ENCODE peak calls at places on chromosome 21, in five cellular contexts. W is stimulated activated CD4-positive, alpha-beta T cell treated with anti-CD3 and anti-CD28 coated beads, Interleukin-1b, Interleukin-23, amount 100 ng/mL, for 4 hours; X is hepatocyte; K is NCI-H187 treated with DMSO at 0.1 percent for 48 hours; N is anterior cingulate cortex. R is an unnamed sample.

GRCh38 chr21:42337276-42337675 is 13.5 kb downstream of the TFF2 start:
- DNase-seq in W (no peak), X (no peak), K (no peak), N (no peak), R (no peak)

GRCh38 chr21:42411891-42412635 is 8.4 kb downstream of the UBASH3A start:
- DNase-seq in W (no peak), X (no peak), K (no peak), N (no peak), R (no peak)

GRCh38 chr21:32364387-32364786 is 28.4 kb downstream of the URB1 start:
- DNase-seq in W (no peak), X (no peak), K (no peak), N (no peak), R (no peak)

GRCh38 chr21:28257276-28257675 is 735.4 kb downstream of the LTN1 start:
- DNase-seq in W (no peak), X (no peak), K (no peak), N (no peak), R (no peak)

GRCh38 chr21:41217656-41218380 is 49.9 kb downstream of the BACE2 start:
- DNase-seq in W (no peak), X (peak; percentile 66), K (no peak), N (no peak), R (peak; percentile 92)

GRCh38 chr21:16420086-16420724 is 690.4 kb downstream of the USP25 start:
- DNase-seq in W (no peak), X (peak; percentile 49), K (no peak), N (peak; percentile 31), R (no peak)

GRCh38 chr21:33767236-33767635 is 124.9 kb downstream of the ITSN1 start:
- DNase-seq in W (no peak), X (no peak), K (no peak), N (no peak), R (no peak)

GRCh38 chr21:17359781-17360180 is 153.1 kb upstream of the CXADR start:
- DNase-seq in W (no peak), X (no peak), K (peak; percentile 32), N (no peak), R (no peak)

GRCh38 chr21:42535602-42536171 is 22.0 kb downstream of the SLC37A1 start:
- DNase-seq in W (no peak), X (no peak), K (no peak), N (no peak), R (peak; percentile 81)

GRCh38 chr21:42722153-42722552 is 68.7 kb downstream of the PDE9A start:
- DNase-seq in W (no peak), X (no peak), K (no peak), N (no peak), R (no peak)

GRCh38 chr21:36021251-36021837 is 39.0 kb downstream of the SETD4 start:
- DNase-seq in W (no peak), X (no peak), K (no peak), N (no peak), R (no peak)

GRCh38 chr21:43278766-43279577 is 110.2 kb downstream of the CRYAA start:
- DNase-seq in W (no peak), X (no peak), K (no peak), N (no peak), R (no peak)

GRCh38 chr21:29650561-29651022 is 289.2 kb downstream of the GRIK1 start:
- DNase-seq in W (no peak), X (no peak), K (no peak), N (no peak), R (no peak)

GRCh38 chr21:14991957-14992356 is 72.8 kb downstream of the NRIP1 start:
- DNase-seq in W (no peak), X (no peak), K (no peak), N (no peak), R (no peak)

GRCh38 chr21:25964009-25964408 is 206.6 kb downstream of the APP start:
- DNase-seq in W (no peak), X (no peak), K (no peak), N (no peak), R (no peak)

GRCh38 chr21:34962136-34962535 is 87.0 kb downstream of the RUNX1 start:
- DNase-seq in W (no peak), X (no peak), K (no peak), N (no peak), R (no peak)

GRCh38 chr21:41754481-41754891 is 12.4 kb downstream of the RIPK4 start:
- DNase-seq in W (no peak), X (no peak), K (no peak), N (no peak), R (peak; percentile 55)

GRCh38 chr21:33847586-33848251 is 67.9 kb downstream of the ATP5PO start:
- DNase-seq in W (no peak), X (no peak), K (no peak), N (no peak), R (peak; percentile 63)

GRCh38 chr21:32412162-32412997 is at the start of gene EVA1C:
- DNase-seq in W (peak; percentile 76), X (peak; percentile 55), K (no peak), N (no peak), R (peak; percentile 91)

GRCh38 chr21:46155514-46156377 is at the start of gene FTCD:
- DNase-seq in W (no peak), X (peak; percentile 63), K (no peak), N (no peak), R (peak; percentile 77)

GRCh38 chr21:33894736-33895288 is 20.8 kb downstream of the ATP5PO start:
- DNase-seq in W (peak; percentile 57), X (peak; percentile 91), K (no peak), N (peak; percentile 73), R (peak; percentile 94)

GRCh38 chr21:42474982-42475381 is 21.0 kb downstream of the RSPH1 start:
- DNase-seq in W (no peak), X (no peak), K (no peak), N (no peak), R (no peak)

GRCh38 chr21:42227909-42228708 is 9.2 kb downstream of the ABCG1 start:
- DNase-seq in W (peak; percentile 80), X (peak; percentile 93), K (no peak), N (peak; percentile 26), R (peak; percentile 97)

GRCh38 chr21:33039542-33039941 is 13.8 kb downstream of the OLIG2 start:
- DNase-seq in W (no peak), X (no peak), K (no peak), N (peak; percentile 86), R (no peak)

GRCh38 chr21:28608646-28609045 is 384.0 kb downstream of the LTN1 start:
- DNase-seq in W (no peak), X (no peak), K (no peak), N (no peak), R (no peak)

GRCh38 chr21:27954806-27955205 is 987.9 kb upstream of the ADAMTS5 start:
- DNase-seq in W (no peak), X (peak; percentile 8), K (no peak), N (no peak), R (no peak)

R was measured in posterior vena cava.